ENCODE peak calls at places on chromosomes 5 and 9, in ten cellular contexts. V, J, B, F, T, I, M, H, D and S are unnamed samples.

GRCh38 chr5:140632366-140633080 is 452 bp downstream of the CD14 start:
- DNase-seq in V (no peak), J (peak; percentile 50), B (peak; percentile 65), F (peak; percentile 30), T (peak; percentile 51), I (peak; percentile 17), M (peak; percentile 77), H (peak; percentile 33), D (peak; percentile 69), S (peak; percentile 74)

GRCh38 chr5:761206-761771 is 23.2 kb downstream of the ZDHHC11B start:
- DNase-seq in V (no peak), J (no peak), B (no peak), F (no peak), T (no peak), I (no peak), M (no peak), H (no peak), D (no peak), S (no peak)

GRCh38 chr5:135185461-135186075 is 151.5 kb upstream of the PITX1 start:
- DNase-seq in V (peak; percentile 59), J (no peak), B (peak; percentile 82), F (no peak), T (no peak), I (no peak), M (peak; percentile 63), H (no peak), D (no peak), S (no peak)

GRCh38 chr5:12294151-12294550 is 389.9 kb upstream of the CTNND2 start:
- DNase-seq in V (no peak), J (no peak), B (no peak), F (no peak), T (no peak), I (no peak), M (no peak), H (no peak), D (no peak), S (no peak)

GRCh38 chr5:26921439-26921838 is 116.9 kb downstream of the CDH9 start:
- DNase-seq in V (no peak), J (no peak), B (no peak), F (no peak), T (no peak), I (no peak), M (no peak), H (no peak), D (no peak), S (no peak)

GRCh38 chr5:103910002-103910401 is 347.4 kb upstream of the NUDT12 start:
- DNase-seq in V (no peak), J (no peak), B (peak; percentile 36), F (no peak), T (no peak), I (no peak), M (no peak), H (no peak), D (no peak), S (no peak)

GRCh38 chr5:41843456-41844112 is 26.6 kb downstream of the OXCT1 start:
- DNase-seq in V (peak; percentile 20), J (peak; percentile 56), B (peak; percentile 49), F (no peak), T (peak; percentile 25), I (no peak), M (peak; percentile 84), H (no peak), D (peak; percentile 72), S (no peak)

GRCh38 chr5:150582281-150582791 is 58.1 kb upstream of the SYNPO start:
- DNase-seq in V (no peak), J (peak; percentile 66), B (peak; percentile 89), F (no peak), T (no peak), I (no peak), M (peak; percentile 80), H (no peak), D (no peak), S (peak; percentile 82)

GRCh38 chr5:65924366-65925093 is 1.8 kb upstream of the ERBIN start:
- DNase-seq in V (no peak), J (no peak), B (no peak), F (no peak), T (no peak), I (peak; percentile 12), M (no peak), H (no peak), D (no peak), S (no peak)

GRCh38 chr5:79301046-79301712 is 65.2 kb downstream of the JMY start:
- DNase-seq in V (peak; percentile 17), J (no peak), B (peak; percentile 51), F (no peak), T (peak; percentile 15), I (no peak), M (no peak), H (no peak), D (no peak), S (no peak)

GRCh38 chr9:18710089-18710488 is 236.1 kb downstream of the ADAMTSL1 start:
- DNase-seq in V (no peak), J (no peak), B (peak; percentile 67), F (no peak), T (no peak), I (no peak), M (no peak), H (no peak), D (no peak), S (no peak)

GRCh38 chr5:180070726-180071417 is 687 bp downstream of the RNF130 start:
- DNase-seq in V (peak; percentile 23), J (peak; percentile 45), B (peak; percentile 64), F (no peak), T (peak; percentile 49), I (no peak), M (peak; percentile 59), H (no peak), D (no peak), S (peak; percentile 64)

GRCh38 chr5:94693043-94693822 is 74.8 kb downstream of the SLF1 start:
- DNase-seq in V (peak; percentile 84), J (peak; percentile 41), B (peak; percentile 94), F (no peak), T (peak; percentile 92), I (no peak), M (peak; percentile 87), H (no peak), D (peak; percentile 36), S (no peak)

GRCh38 chr5:157870837-157871834 is 12.2 kb upstream of the CLINT1 start:
- DNase-seq in V (peak; percentile 74), J (no peak), B (peak; percentile 53), F (no peak), T (peak; percentile 99), I (no peak), M (peak; percentile 59), H (no peak), D (peak; percentile 20), S (no peak)

GRCh38 chr9:18997151-18997550 is 35.9 kb downstream of the SAXO1 start:
- DNase-seq in V (no peak), J (no peak), B (no peak), F (no peak), T (no peak), I (no peak), M (no peak), H (no peak), D (no peak), S (no peak)

GRCh38 chr5:122295138-122295537 is 16.9 kb upstream of the SNCAIP start:
- DNase-seq in V (no peak), J (no peak), B (no peak), F (no peak), T (no peak), I (no peak), M (peak; percentile 18), H (no peak), D (peak; percentile 58), S (no peak)

GRCh38 chr9:14768561-14769234 is 46.2 kb upstream of the CER1 start:
- DNase-seq in V (peak; percentile 7), J (peak; percentile 53), B (peak; percentile 32), F (no peak), T (peak; percentile 31), I (peak; percentile 4), M (peak; percentile 76), H (no peak), D (peak; percentile 53), S (peak; percentile 21)

GRCh38 chr5:73774924-73775323 is 148.9 kb downstream of the ARHGEF28 start:
- DNase-seq in V (no peak), J (no peak), B (no peak), F (no peak), T (no peak), I (no peak), M (no peak), H (no peak), D (no peak), S (no peak)

GRCh38 chr5:10903786-10904560 is 142.9 kb upstream of the DAP start:
- DNase-seq in V (no peak), J (no peak), B (peak; percentile 37), F (no peak), T (no peak), I (no peak), M (no peak), H (no peak), D (no peak), S (no peak)

GRCh38 chr9:137785704-137786161 is 91.8 kb upstream of the CACNA1B start:
- DNase-seq in V (no peak), J (no peak), B (no peak), F (no peak), T (no peak), I (no peak), M (no peak), H (no peak), D (no peak), S (no peak)

GRCh38 chr9:135215571-135216161 is 128.2 kb downstream of the OLFM1 start:
- DNase-seq in V (no peak), J (no peak), B (peak; percentile 20), F (no peak), T (no peak), I (no peak), M (peak; percentile 43), H (no peak), D (peak; percentile 8), S (peak; percentile 68)

GRCh38 chr9:88532320-88532719 is 2.7 kb upstream of the NXNL2 start:
- DNase-seq in V (no peak), J (no peak), B (peak; percentile 68), F (no peak), T (peak; percentile 50), I (no peak), M (peak; percentile 44), H (no peak), D (no peak), S (peak; percentile 48)

GRCh38 chr9:87885484-87886189 is 3.0 kb downstream of the SPATA31E1 start:
- DNase-seq in V (no peak), J (no peak), B (no peak), F (no peak), T (no peak), I (no peak), M (no peak), H (no peak), D (no peak), S (no peak)

GRCh38 chr5:110590187-110590586 is 136.3 kb downstream of the TMEM232 start:
- DNase-seq in V (peak; percentile 3), J (peak; percentile 15), B (peak; percentile 24), F (no peak), T (peak; percentile 9), I (no peak), M (peak; percentile 24), H (no peak), D (peak; percentile 30), S (no peak)

GRCh38 chr9:101443358-101443757 is 7.8 kb upstream of the ALDOB start:
- DNase-seq in V (no peak), J (no peak), B (no peak), F (no peak), T (no peak), I (no peak), M (no peak), H (no peak), D (no peak), S (peak; percentile 80)

GRCh38 chr5:163489055-163489744 is 16.2 kb upstream of the MAT2B start:
- DNase-seq in V (no peak), J (peak; percentile 9), B (no peak), F (no peak), T (peak; percentile 28), I (no peak), M (peak; percentile 57), H (no peak), D (no peak), S (no peak)

GRCh38 chr9:7174884-7175283 is 417.1 kb downstream of the KDM4C start:
- DNase-seq in V (no peak), J (no peak), B (no peak), F (no peak), T (no peak), I (no peak), M (no peak), H (no peak), D (no peak), S (no peak)

GRCh38 chr9:124831642-124832364 is 21.5 kb upstream of the WDR38 start:
- DNase-seq in V (no peak), J (no peak), B (no peak), F (no peak), T (no peak), I (no peak), M (peak; percentile 28), H (no peak), D (no peak), S (peak; percentile 89)